ENCODE peak calls at places on chromosomes 16 and 17, in eight cellular contexts. M is cardiac fibroblast; Q is stimulated activated CD4-positive, alpha-beta T cell treated with anti-CD3 and anti-CD28 coated beads, TNF-alpha, amount 100 ng/mL, for 4 hours; D is CD4-positive, alpha-beta T cell; Z is EL; U is NCI-H510A; W is HFF-Myc; J is heart right ventricle. C is an unnamed sample.
A peak's percentile ranks its signal among the peaks of the same experiment; 100 is the strongest.

GRCh38 chr17:30300803-30301202 is 9.1 kb upstream of the BLMH start:
- DNase-seq in M (no peak), Q (no peak), D (no peak), Z (no peak), U (no peak), W (no peak), J (no peak), C (no peak)

GRCh38 chr16:57507414-57508083 is 21.3 kb upstream of the DOK4 start:
- DNase-seq in M (no peak), Q (no peak), D (no peak), Z (no peak), U (no peak), W (no peak), J (no peak), C (no peak)

GRCh38 chr17:78338860-78339259 is 21.0 kb downstream of the SOCS3 start:
- DNase-seq in M (no peak), Q (no peak), D (no peak), Z (no peak), U (no peak), W (no peak), J (no peak), C (peak; percentile 64)

GRCh38 chr17:57106107-57106835 is 21.2 kb downstream of the AKAP1 start:
- DNase-seq in M (no peak), Q (no peak), D (no peak), Z (no peak), U (no peak), W (no peak), J (no peak), C (peak; percentile 22)

GRCh38 chr17:9408381-9408780 is 167.2 kb downstream of the STX8 start:
- DNase-seq in M (no peak), Q (no peak), D (no peak), Z (peak; percentile 22), U (no peak), W (no peak), J (no peak), C (no peak)

GRCh38 chr17:57523926-57524634 is 221.0 kb downstream of the CCDC182 start:
- DNase-seq in M (peak; percentile 30), Q (no peak), D (no peak), Z (peak; percentile 76), U (peak; percentile 88), W (no peak), J (peak; percentile 72), C (peak; percentile 92)

GRCh38 chr17:7313028-7313889 is 1.9 kb downstream of the GPS2 start:
- DNase-seq in M (no peak), Q (no peak), D (no peak), Z (peak; percentile 31), U (no peak), W (no peak), J (no peak), C (no peak)

GRCh38 chr16:3983081-3983520 is 102.6 kb upstream of the CREBBP start:
- DNase-seq in M (peak; percentile 75), Q (no peak), D (peak; percentile 12), Z (peak; percentile 48), U (peak; percentile 61), W (no peak), J (peak; percentile 73), C (peak; percentile 67)

GRCh38 chr17:48528153-48528912 is 2.5 kb downstream of the HOXB1 start:
- DNase-seq in M (no peak), Q (no peak), D (no peak), Z (no peak), U (no peak), W (no peak), J (no peak), C (no peak)

GRCh38 chr17:61551255-61551742 is 39.7 kb downstream of the NACA2 start:
- DNase-seq in M (peak; percentile 65), Q (no peak), D (no peak), Z (peak; percentile 60), U (no peak), W (peak; percentile 25), J (no peak), C (peak; percentile 7)

GRCh38 chr17:18159551-18160120 is 24.0 kb upstream of the ALKBH5 start:
- DNase-seq in M (no peak), Q (no peak), D (no peak), Z (peak; percentile 47), U (no peak), W (no peak), J (no peak), C (no peak)

GRCh38 chr16:27444470-27444869 is 42.5 kb downstream of the IL21R start:
- DNase-seq in M (no peak), Q (no peak), D (no peak), Z (no peak), U (no peak), W (no peak), J (no peak), C (no peak)

GRCh38 chr17:41785876-41786226 is 660 bp downstream of the JUP start:
- DNase-seq in M (peak; percentile 33), Q (no peak), D (no peak), Z (no peak), U (peak; percentile 82), W (no peak), J (no peak), C (peak; percentile 67)

GRCh38 chr17:16171613-16172012 is 43.7 kb downstream of the NCOR1 start:
- DNase-seq in M (no peak), Q (no peak), D (no peak), Z (no peak), U (peak; percentile 75), W (no peak), J (no peak), C (peak; percentile 1)

GRCh38 chr17:57892820-57893595 is 43.2 kb upstream of the MRPS23 start:
- DNase-seq in M (peak; percentile 99), Q (no peak), D (no peak), Z (peak; percentile 99), U (peak; percentile 96), W (peak; percentile 77), J (peak; percentile 94), C (peak; percentile 92)

GRCh38 chr16:12639044-12639443 is 164.6 kb downstream of the CPPED1 start:
- DNase-seq in M (no peak), Q (no peak), D (no peak), Z (peak; percentile 87), U (no peak), W (peak; percentile 17), J (no peak), C (no peak)

GRCh38 chr16:4373356-4373908 is 1.8 kb downstream of the VASN start:
- DNase-seq in M (no peak), Q (no peak), D (no peak), Z (peak; percentile 66), U (no peak), W (no peak), J (no peak), C (no peak)

GRCh38 chr17:79968116-79968515 is 67.6 kb downstream of the TBC1D16 start:
- DNase-seq in M (no peak), Q (no peak), D (no peak), Z (no peak), U (no peak), W (no peak), J (no peak), C (no peak)

GRCh38 chr17:8091033-8091687 is 3.6 kb upstream of the ALOX12B start:
- DNase-seq in M (no peak), Q (no peak), D (no peak), Z (no peak), U (no peak), W (no peak), J (no peak), C (no peak)

GRCh38 chr17:73365934-73366623 is 54.3 kb upstream of the CDC42EP4 start:
- DNase-seq in M (no peak), Q (no peak), D (no peak), Z (no peak), U (no peak), W (no peak), J (peak; percentile 65), C (no peak)

GRCh38 chr17:27633312-27634025 is 2.5 kb downstream of the LGALS9 start:
- DNase-seq in M (peak; percentile 39), Q (no peak), D (no peak), Z (no peak), U (no peak), W (no peak), J (no peak), C (no peak)

GRCh38 chr17:77471984-77472836 is 331.4 kb downstream of the SEC14L1 start:
- DNase-seq in M (peak; percentile 96), Q (no peak), D (no peak), Z (peak; percentile 62), U (no peak), W (no peak), J (peak; percentile 63), C (peak; percentile 33)

GRCh38 chr16:56684256-56684925 is 2.1 kb downstream of the MT1X start:
- DNase-seq in M (no peak), Q (no peak), D (no peak), Z (no peak), U (no peak), W (no peak), J (no peak), C (no peak)

GRCh38 chr16:56372938-56373337 is 52.4 kb downstream of the AMFR start:
- DNase-seq in M (no peak), Q (no peak), D (no peak), Z (no peak), U (no peak), W (no peak), J (no peak), C (no peak)

GRCh38 chr17:53570731-53571130 is 252.0 kb upstream of the KIF2B start:
- DNase-seq in M (no peak), Q (no peak), D (no peak), Z (peak; percentile 17), U (no peak), W (no peak), J (no peak), C (no peak)

GRCh38 chr17:9529033-9529748 is 46.4 kb downstream of the STX8 start:
- DNase-seq in M (peak; percentile 38), Q (no peak), D (no peak), Z (peak; percentile 26), U (no peak), W (peak; percentile 6), J (no peak), C (no peak)

GRCh38 chr16:65534121-65534528 is 412.3 kb upstream of the CDH11 start:
- DNase-seq in M (no peak), Q (no peak), D (no peak), Z (peak; percentile 53), U (no peak), W (no peak), J (no peak), C (no peak)

GRCh38 chr16:19005561-19006445 is 22.1 kb downstream of the TMC7 start:
- DNase-seq in M (peak; percentile 12), Q (no peak), D (no peak), Z (peak; percentile 10), U (no peak), W (no peak), J (peak; percentile 49), C (no peak)

GRCh38 chr16:11757671-11758545 is 15.3 kb upstream of the TXNDC11 start:
- DNase-seq in M (peak; percentile 60), Q (no peak), D (no peak), Z (peak; percentile 66), U (no peak), W (no peak), J (no peak), C (no peak)